ENCODE peak calls at places on chromosomes 16 and 17, in six cellular contexts. One of them, this sample, is unnamed.

GRCh38 chr16:83205896-83206295 is 579.1 kb downstream of the CDH13 start:
- DNase-seq in sigmoid colon: no peak
- DNase-seq in adrenal gland: no peak
- DNase-seq in ovary: no peak
- DNase-seq in body of pancreas: no peak
- DNase-seq in heart left ventricle: no peak
- DNase-seq in this sample: no peak

GRCh38 chr17:63694229-63694973 is 5.5 kb downstream of the LIMD2 start:
- DNase-seq in sigmoid colon: no peak
- DNase-seq in body of pancreas: no peak
- DNase-seq in heart left ventricle: no peak
- DNase-seq in ovary: no peak
- DNase-seq in adrenal gland: no peak
- DNase-seq in this sample: no peak

GRCh38 chr17:79951361-79952264 is 84.1 kb downstream of the TBC1D16 start:
- DNase-seq in body of pancreas: peak; percentile 63
- DNase-seq in sigmoid colon: peak; percentile 75
- DNase-seq in ovary: peak; percentile 66
- DNase-seq in adrenal gland: peak; percentile 27
- DNase-seq in heart left ventricle: peak; percentile 62
- DNase-seq in this sample: peak; percentile 58

GRCh38 chr16:17434006-17434405 is 36.8 kb downstream of the XYLT1 start:
- DNase-seq in sigmoid colon: no peak
- DNase-seq in ovary: no peak
- DNase-seq in heart left ventricle: no peak
- DNase-seq in body of pancreas: no peak
- DNase-seq in adrenal gland: no peak
- DNase-seq in this sample: no peak

GRCh38 chr17:20922128-20922670 is 120.6 kb downstream of the USP22 start:
- DNase-seq in heart left ventricle: peak; percentile 65
- DNase-seq in ovary: no peak
- DNase-seq in body of pancreas: no peak
- DNase-seq in adrenal gland: peak; percentile 19
- DNase-seq in sigmoid colon: no peak
- DNase-seq in this sample: no peak

GRCh38 chr17:79792984-79793923 is 3.6 kb downstream of the CBX8 start:
- DNase-seq in heart left ventricle: no peak
- DNase-seq in ovary: peak; percentile 65
- DNase-seq in adrenal gland: no peak
- DNase-seq in sigmoid colon: no peak
- DNase-seq in body of pancreas: no peak
- DNase-seq in this sample: no peak

GRCh38 chr16:27495191-27495590 is 54.5 kb downstream of the GTF3C1 start:
- DNase-seq in sigmoid colon: peak; percentile 72
- DNase-seq in heart left ventricle: peak; percentile 45
- DNase-seq in adrenal gland: no peak
- DNase-seq in body of pancreas: no peak
- DNase-seq in ovary: peak; percentile 72
- DNase-seq in this sample: no peak

GRCh38 chr17:80416260-80416939 is 1.4 kb downstream of the ENDOV start:
- DNase-seq in ovary: no peak
- DNase-seq in adrenal gland: no peak
- DNase-seq in body of pancreas: no peak
- DNase-seq in sigmoid colon: no peak
- DNase-seq in heart left ventricle: no peak
- DNase-seq in this sample: no peak

GRCh38 chr17:36598951-36599401 is 2.4 kb upstream of the MRM1 start:
- DNase-seq in body of pancreas: no peak
- DNase-seq in heart left ventricle: no peak
- DNase-seq in adrenal gland: no peak
- DNase-seq in sigmoid colon: no peak
- DNase-seq in ovary: no peak
- DNase-seq in this sample: peak; percentile 84

GRCh38 chr17:9370464-9370863 is 205.2 kb downstream of the STX8 start:
- DNase-seq in ovary: no peak
- DNase-seq in heart left ventricle: no peak
- DNase-seq in body of pancreas: no peak
- DNase-seq in adrenal gland: no peak
- DNase-seq in sigmoid colon: no peak
- DNase-seq in this sample: no peak

GRCh38 chr16:2037631-2038358 is 9.8 kb downstream of the NTHL1 start:
- DNase-seq in sigmoid colon: no peak
- DNase-seq in ovary: peak; percentile 53
- DNase-seq in heart left ventricle: no peak
- DNase-seq in adrenal gland: no peak
- DNase-seq in body of pancreas: no peak
- DNase-seq in this sample: no peak

GRCh38 chr17:43536236-43537088 is 9.7 kb downstream of the ETV4 start:
- DNase-seq in adrenal gland: no peak
- DNase-seq in body of pancreas: no peak
- DNase-seq in sigmoid colon: no peak
- DNase-seq in ovary: no peak
- DNase-seq in heart left ventricle: no peak
- DNase-seq in this sample: no peak

GRCh38 chr16:2799852-2800226 is 1.6 kb downstream of the PRSS41 start:
- DNase-seq in sigmoid colon: no peak
- DNase-seq in ovary: no peak
- DNase-seq in body of pancreas: no peak
- DNase-seq in adrenal gland: no peak
- DNase-seq in heart left ventricle: no peak
- DNase-seq in this sample: no peak

GRCh38 chr17:45131616-45132301 is 556 bp downstream of the PLCD3 start:
- DNase-seq in ovary: peak; percentile 83
- DNase-seq in sigmoid colon: peak; percentile 79
- DNase-seq in body of pancreas: peak; percentile 54
- DNase-seq in heart left ventricle: peak; percentile 30
- DNase-seq in adrenal gland: peak; percentile 59
- DNase-seq in this sample: peak; percentile 67

GRCh38 chr17:28110184-28110583 is 67.7 kb downstream of the NLK start:
- DNase-seq in body of pancreas: no peak
- DNase-seq in ovary: no peak
- DNase-seq in sigmoid colon: no peak
- DNase-seq in adrenal gland: no peak
- DNase-seq in heart left ventricle: no peak
- DNase-seq in this sample: no peak

GRCh38 chr17:17786998-17787397 is 49.8 kb downstream of the SREBF1 start:
- DNase-seq in adrenal gland: no peak
- DNase-seq in heart left ventricle: no peak
- DNase-seq in ovary: no peak
- DNase-seq in sigmoid colon: no peak
- DNase-seq in body of pancreas: no peak
- DNase-seq in this sample: no peak

GRCh38 chr17:55175788-55176425 is 88.9 kb upstream of the HLF start:
- DNase-seq in sigmoid colon: no peak
- DNase-seq in body of pancreas: no peak
- DNase-seq in heart left ventricle: no peak
- DNase-seq in adrenal gland: no peak
- DNase-seq in ovary: no peak
- DNase-seq in this sample: no peak

GRCh38 chr17:55168970-55169687 is 95.6 kb upstream of the HLF start:
- DNase-seq in heart left ventricle: no peak
- DNase-seq in ovary: no peak
- DNase-seq in sigmoid colon: no peak
- DNase-seq in adrenal gland: no peak
- DNase-seq in body of pancreas: no peak
- DNase-seq in this sample: no peak

GRCh38 chr17:55174133-55174532 is 90.6 kb upstream of the HLF start:
- DNase-seq in ovary: no peak
- DNase-seq in body of pancreas: no peak
- DNase-seq in sigmoid colon: no peak
- DNase-seq in adrenal gland: no peak
- DNase-seq in heart left ventricle: no peak
- DNase-seq in this sample: no peak

GRCh38 chr17:55171634-55172328 is 93.0 kb upstream of the HLF start:
- DNase-seq in sigmoid colon: no peak
- DNase-seq in adrenal gland: no peak
- DNase-seq in ovary: no peak
- DNase-seq in body of pancreas: no peak
- DNase-seq in heart left ventricle: no peak
- DNase-seq in this sample: no peak

GRCh38 chr17:55172612-55173011 is 92.1 kb upstream of the HLF start:
- DNase-seq in body of pancreas: no peak
- DNase-seq in heart left ventricle: no peak
- DNase-seq in sigmoid colon: no peak
- DNase-seq in ovary: no peak
- DNase-seq in adrenal gland: no peak
- DNase-seq in this sample: no peak
- H3K4me1 ChIP-seq in body of pancreas: no peaks in the 10 kb centered on the region
- H3K4me1 ChIP-seq in heart left ventricle: no peaks in the 10 kb centered on the region
- H3K4me1 ChIP-seq in sigmoid colon: no peaks in the 10 kb centered on the region
- H3K4me1 ChIP-seq in ovary: no peaks in the 10 kb centered on the region
- H3K4me1 ChIP-seq in adrenal gland: no peaks in the 10 kb centered on the region
- H3K4me1 ChIP-seq in this sample: no peaks in the 10 kb centered on the region

GRCh38 chr16:66460703-66461102 is 33.6 kb downstream of the BEAN1 start:
- DNase-seq in adrenal gland: no peak
- DNase-seq in body of pancreas: no peak
- DNase-seq in heart left ventricle: no peak
- DNase-seq in sigmoid colon: peak; percentile 22
- DNase-seq in ovary: no peak
- DNase-seq in this sample: no peak
- TF ChIP-seq POLR2A in adrenal gland: no peak
- TF ChIP-seq POLR2A in body of pancreas: no peak
- TF ChIP-seq POLR2A in heart left ventricle: no peak
- TF ChIP-seq POLR2A in sigmoid colon: no peak
- TF ChIP-seq POLR2A in ovary: no peak
- TF ChIP-seq POLR2A in this sample: no peak

DNA sequence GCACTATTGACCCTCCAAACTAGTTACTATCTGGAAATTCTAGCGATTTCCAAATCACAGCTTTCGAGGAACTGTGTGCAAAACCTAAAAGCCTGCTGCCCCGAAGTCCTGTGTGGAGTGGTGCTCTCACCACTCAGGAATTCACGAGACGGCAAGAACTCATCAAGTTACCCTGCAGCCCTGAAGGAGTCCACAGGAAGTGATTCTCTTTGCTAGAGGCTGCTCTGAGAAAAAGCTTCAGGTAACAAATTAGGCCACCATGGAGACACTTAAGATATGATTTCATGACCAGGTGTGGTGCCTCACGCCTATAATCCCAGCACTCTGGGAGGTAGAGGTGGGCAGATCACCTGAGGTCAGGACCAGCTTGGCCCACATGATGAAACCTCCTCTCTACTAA is 19.1 kb downstream of the ANKRD11 start:
- DNase-seq in body of pancreas: no peak
- DNase-seq in heart left ventricle: no peak
- DNase-seq in ovary: no peak
- DNase-seq in sigmoid colon: no peak
- DNase-seq in adrenal gland: no peak
- DNase-seq in this sample: no peak
- H3K4me1 ChIP-seq in body of pancreas: peaks cover 76% of the 10 kb centered on the region
- H3K4me1 ChIP-seq in heart left ventricle: peaks cover 40% of the 10 kb centered on the region
- H3K4me1 ChIP-seq in ovary: peaks cover 22% of the 10 kb centered on the region
- H3K4me1 ChIP-seq in sigmoid colon: peaks cover 59% of the 10 kb centered on the region
- H3K4me1 ChIP-seq in adrenal gland: peaks cover 12% of the 10 kb centered on the region
- H3K4me1 ChIP-seq in this sample: peaks cover 79% of the 10 kb centered on the region

DNA sequence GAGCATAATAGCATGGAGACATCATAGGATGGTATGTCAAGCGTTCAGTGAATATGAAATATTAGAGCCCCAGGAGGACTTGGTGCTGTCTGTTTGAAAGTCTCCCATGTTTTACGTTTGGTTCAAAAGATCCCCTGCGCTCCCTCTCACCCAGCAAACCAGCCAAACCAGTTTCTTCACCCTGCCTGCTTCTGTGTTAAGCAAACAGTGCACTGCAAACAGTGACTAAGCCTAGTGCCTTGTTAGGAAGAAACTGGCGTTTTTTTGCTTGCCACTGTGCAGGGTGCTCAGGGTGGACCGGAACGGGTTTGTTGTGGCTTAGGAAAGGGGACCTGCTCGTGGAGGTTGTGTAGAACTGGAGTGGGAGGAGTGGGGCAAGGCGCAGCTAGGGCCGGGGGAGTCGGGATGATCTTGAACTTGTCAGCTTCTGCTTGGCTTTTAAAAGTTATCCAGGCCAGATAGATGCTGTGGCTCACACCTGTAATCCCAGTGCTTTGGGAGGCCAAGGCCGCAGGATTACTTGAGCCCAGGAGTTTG is 7.7 kb downstream of the CDH1 start:
- DNase-seq in heart left ventricle: no peak
- DNase-seq in sigmoid colon: no peak
- DNase-seq in body of pancreas: peak; percentile 88
- DNase-seq in adrenal gland: no peak
- DNase-seq in ovary: no peak
- DNase-seq in this sample: peak; percentile 60
- TF ChIP-seq POLR2A in heart left ventricle: no peak
- TF ChIP-seq POLR2A in sigmoid colon: no peak
- TF ChIP-seq POLR2A in body of pancreas: no peak
- TF ChIP-seq POLR2A in adrenal gland: no peak
- TF ChIP-seq POLR2A in ovary: no peak
- TF ChIP-seq POLR2A in this sample: peak; percentile 31

GRCh38 chr16:57802635-57803412 is 533 bp upstream of the KIFC3 start:
- DNase-seq in ovary: no peak
- DNase-seq in body of pancreas: no peak
- DNase-seq in adrenal gland: no peak
- DNase-seq in heart left ventricle: no peak
- DNase-seq in sigmoid colon: no peak
- DNase-seq in this sample: peak; percentile 50

GRCh38 chr16:57801098-57801855 is 1.0 kb downstream of the KIFC3 start:
- DNase-seq in ovary: no peak
- DNase-seq in heart left ventricle: peak; percentile 24
- DNase-seq in sigmoid colon: no peak
- DNase-seq in adrenal gland: peak; percentile 49
- DNase-seq in body of pancreas: no peak
- DNase-seq in this sample: no peak

GRCh38 chr16:57803413-57803990 is 1.2 kb upstream of the KIFC3 start:
- DNase-seq in sigmoid colon: no peak
- DNase-seq in heart left ventricle: peak; percentile 82
- DNase-seq in ovary: no peak
- DNase-seq in body of pancreas: no peak
- DNase-seq in adrenal gland: no peak
- DNase-seq in this sample: no peak

GRCh38 chr16:57800213-57801097 is 1.8 kb downstream of the KIFC3 start:
- DNase-seq in heart left ventricle: peak; percentile 18
- DNase-seq in adrenal gland: no peak
- DNase-seq in body of pancreas: no peak
- DNase-seq in ovary: no peak
- DNase-seq in sigmoid colon: no peak
- DNase-seq in this sample: no peak

DNA sequence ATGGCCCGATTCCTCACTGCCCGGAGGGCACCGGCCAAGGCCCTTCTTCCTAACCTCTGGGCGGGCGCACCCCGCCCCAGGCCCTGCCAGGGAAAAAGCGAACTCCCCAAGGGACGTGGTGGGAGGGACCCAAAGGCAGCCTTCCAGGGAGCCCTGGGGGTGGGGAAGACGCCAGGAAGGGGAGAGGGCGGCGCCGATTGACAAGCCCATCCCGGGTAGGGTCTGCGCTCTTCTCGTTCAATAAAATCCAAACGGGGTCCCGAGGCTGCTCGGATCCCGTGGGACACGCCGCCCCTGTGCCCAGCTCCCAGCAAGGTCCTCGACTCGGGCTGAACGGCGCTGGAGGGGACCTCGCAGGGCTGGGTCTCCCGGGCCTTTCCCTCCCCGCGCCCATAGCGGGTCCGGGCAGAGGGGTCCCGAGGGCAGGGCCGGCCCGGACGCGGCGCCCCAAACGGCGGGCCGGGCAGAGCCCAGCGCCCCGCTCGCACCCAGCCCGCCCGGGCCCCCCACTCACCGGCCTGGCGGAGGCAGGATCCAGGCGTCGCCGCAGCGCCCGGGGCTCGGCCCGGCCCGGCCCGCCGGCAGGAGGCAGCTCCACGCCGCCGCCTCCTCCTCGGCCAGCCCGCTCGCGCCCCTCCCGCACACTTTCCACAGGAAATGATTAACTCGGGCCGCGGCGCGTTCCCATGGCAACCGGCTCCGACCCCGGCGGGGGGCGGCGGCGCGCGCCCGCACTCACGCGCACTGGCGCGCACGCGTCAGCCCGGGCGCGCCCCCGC is at the start of gene KIFC3:
- DNase-seq in ovary: peak; percentile 90
- DNase-seq in adrenal gland: peak; percentile 90
- DNase-seq in sigmoid colon: peak; percentile 92
- DNase-seq in body of pancreas: peak; percentile 83
- DNase-seq in heart left ventricle: peak; percentile 91
- DNase-seq in this sample: peak; percentile 88
- H3K4me1 ChIP-seq in ovary: peaks cover 11% of the 10 kb centered on the region
- H3K4me1 ChIP-seq in adrenal gland: peaks cover 14% of the 10 kb centered on the region
- H3K4me1 ChIP-seq in sigmoid colon: peaks cover 50% of the 10 kb centered on the region
- H3K4me1 ChIP-seq in body of pancreas: peaks cover 77% of the 10 kb centered on the region
- H3K4me1 ChIP-seq in heart left ventricle: peaks cover 45% of the 10 kb centered on the region
- H3K4me1 ChIP-seq in this sample: no peaks in the 10 kb centered on the region

This sample was measured in Peyer's patch.